ENCODE peak calls at places on chromosomes 7 and 10, in nine cellular contexts. W is HepG2, S is GM12878, Q is HCT116, C is K562, N is PC-3, X is MM.1S, P is astrocyte, A is fibroblast of lung. T is an unnamed sample.

GRCh38 chr10:119630300-119630699 is 20.9 kb upstream of the BAG3 start:
- DNase-seq in P (no peak), A (no peak), W (no peak), N (no peak), Q (no peak), C (no peak), X (no peak), S (no peak), T (no peak)

GRCh38 chr7:81162771-81163525 is 244.1 kb upstream of the SEMA3C start:
- DNase-seq in P (peak), A (no peak), S (no peak), N (peak), W (no peak), C (no peak), Q (no peak), X (no peak), T (no peak)

GRCh38 chr7:41448104-41448503 is 254.8 kb downstream of the INHBA start:
- DNase-seq in X (no peak), S (no peak), P (peak), A (peak), N (peak), C (no peak), Q (no peak), W (peak), T (no peak)

GRCh38 chr10:125144209-125144608 is 16.2 kb downstream of the CTBP2 start:
- DNase-seq in X (no peak), W (no peak), P (no peak), S (no peak), A (no peak), N (no peak), Q (no peak), C (no peak), T (no peak)

GRCh38 chr10:15369642-15370211 is 1.4 kb downstream of the FAM171A1 start:
- DNase-seq in N (no peak), P (no peak), Q (no peak), X (no peak), S (no peak), C (no peak), A (no peak), W (no peak), T (no peak)

GRCh38 chr7:148296994-148297644 is 293.4 kb upstream of the C7orf33 start:
- DNase-seq in X (no peak), C (no peak), P (no peak), A (no peak), N (peak), W (no peak), S (no peak), Q (peak), T (no peak)

GRCh38 chr7:83475403-83475802 is 173.5 kb downstream of the SEMA3E start:
- DNase-seq in N (peak), W (peak), S (no peak), X (no peak), Q (peak), C (no peak), P (no peak), A (no peak), T (no peak)

GRCh38 chr7:34011017-34011680 is 105.8 kb downstream of the BMPER start:
- DNase-seq in N (no peak), W (no peak), Q (no peak), A (no peak), X (no peak), P (no peak), C (no peak), S (no peak), T (no peak)

GRCh38 chr7:139828880-139829653 is at the start of gene TBXAS1:
- DNase-seq in N (peak), Q (no peak), P (no peak), W (no peak), C (no peak), S (no peak), X (no peak), A (no peak), T (no peak)

GRCh38 chr7:138891446-138891810 is 89.8 kb downstream of the KIAA1549 start:
- DNase-seq in Q (no peak), A (peak), S (no peak), N (no peak), C (no peak), W (no peak), X (no peak), P (no peak), T (peak)

GRCh38 chr10:122490786-122491680 is 29.7 kb downstream of the HTRA1 start:
- DNase-seq in C (no peak), N (no peak), W (no peak), P (peak), X (no peak), A (no peak), S (no peak), Q (no peak), T (no peak)

GRCh38 chr10:36188461-36188860 is 546.4 kb upstream of the FZD8 start:
- DNase-seq in X (no peak), C (no peak), N (no peak), S (no peak), P (no peak), Q (no peak), W (no peak), A (no peak), T (no peak)

GRCh38 chr7:43511769-43512515 is 71.0 kb upstream of the STK17A start:
- DNase-seq in S (no peak), Q (no peak), X (no peak), C (peak), P (no peak), A (no peak), W (no peak), N (no peak), T (no peak)

GRCh38 chr7:135147899-135148721 is at the start of gene TMEM140:
- DNase-seq in Q (no peak), C (peak), A (peak), P (no peak), W (peak), S (peak), N (peak), X (peak), T (no peak)

GRCh38 chr10:78966844-78967488 is 101.8 kb upstream of the ZMIZ1 start:
- DNase-seq in N (no peak), C (no peak), P (no peak), A (no peak), W (no peak), S (no peak), X (no peak), Q (no peak), T (no peak)

GRCh38 chr7:130891254-130892094 is 157.5 kb upstream of the KLF14 start:
- DNase-seq in X (no peak), N (peak), P (peak), A (peak), S (no peak), C (no peak), W (no peak), Q (peak), T (no peak)

GRCh38 chr7:388461-388960 is 98.5 kb downstream of the FOXL3 start:
- DNase-seq in X (no peak), S (no peak), W (peak), P (no peak), C (peak), N (no peak), Q (no peak), A (no peak), T (no peak)

GRCh38 chr10:97332586-97333350 is 1.8 kb downstream of the FRAT2 start:
- DNase-seq in N (peak), W (peak), C (peak), X (no peak), S (no peak), Q (no peak), A (peak), P (peak), T (no peak)

GRCh38 chr7:98826811-98827231 is 43.0 kb downstream of the TMEM130 start:
- DNase-seq in W (no peak), A (peak), P (no peak), Q (no peak), X (peak), N (peak), S (no peak), C (no peak), T (no peak)

GRCh38 chr10:103975169-103975568 is 8.2 kb downstream of the SLK start:
- DNase-seq in C (no peak), Q (no peak), X (no peak), S (no peak), A (no peak), P (no peak), W (no peak), N (no peak), T (no peak)

GRCh38 chr10:80487791-80488538 is 33.9 kb downstream of the TSPAN14 start:
- DNase-seq in C (peak), A (no peak), Q (no peak), W (no peak), N (no peak), P (no peak), X (no peak), S (no peak), T (no peak)

GRCh38 chr10:75208177-75208576 is 2.4 kb upstream of the VDAC2 start:
- DNase-seq in X (no peak), Q (no peak), S (no peak), C (no peak), N (peak), W (no peak), P (peak), A (peak), T (no peak)
- H3K9ac ChIP-seq in X (no peak), Q (no peak), S (no peak), C (no peak), N (no peak), W (no peak), P (no peak), A (no peak), T (no peak)

DNA sequence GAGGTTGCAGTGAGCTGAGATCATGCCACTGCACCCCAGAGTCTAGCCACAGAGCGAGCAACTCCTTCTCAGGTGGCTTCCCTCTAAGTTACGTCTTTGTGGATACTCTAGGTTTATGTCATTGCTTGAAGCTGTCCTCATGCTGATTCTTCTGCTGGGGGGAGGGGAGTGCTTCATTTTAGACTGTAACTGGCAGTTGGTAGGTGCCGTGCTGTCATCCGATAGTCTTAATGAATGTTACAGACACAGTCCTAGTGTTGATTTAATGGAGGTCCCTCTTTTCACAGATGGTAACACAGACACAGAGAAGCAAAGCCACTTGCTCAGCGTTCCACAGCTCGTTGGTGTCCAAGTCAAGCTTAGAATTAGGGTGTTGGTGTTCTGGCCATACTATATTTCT is 124.6 kb downstream of the GATA3 start:
- DNase-seq in P (no peak), X (no peak), W (no peak), S (no peak), N (no peak), A (no peak), C (no peak), Q (no peak), T (no peak)
- TF ChIP-seq EZH2 in P (no peak), X (no peak), W (no peak), S (no peak), N (no peak), A (no peak), C (no peak), Q (no peak), T (no peak)

DNA sequence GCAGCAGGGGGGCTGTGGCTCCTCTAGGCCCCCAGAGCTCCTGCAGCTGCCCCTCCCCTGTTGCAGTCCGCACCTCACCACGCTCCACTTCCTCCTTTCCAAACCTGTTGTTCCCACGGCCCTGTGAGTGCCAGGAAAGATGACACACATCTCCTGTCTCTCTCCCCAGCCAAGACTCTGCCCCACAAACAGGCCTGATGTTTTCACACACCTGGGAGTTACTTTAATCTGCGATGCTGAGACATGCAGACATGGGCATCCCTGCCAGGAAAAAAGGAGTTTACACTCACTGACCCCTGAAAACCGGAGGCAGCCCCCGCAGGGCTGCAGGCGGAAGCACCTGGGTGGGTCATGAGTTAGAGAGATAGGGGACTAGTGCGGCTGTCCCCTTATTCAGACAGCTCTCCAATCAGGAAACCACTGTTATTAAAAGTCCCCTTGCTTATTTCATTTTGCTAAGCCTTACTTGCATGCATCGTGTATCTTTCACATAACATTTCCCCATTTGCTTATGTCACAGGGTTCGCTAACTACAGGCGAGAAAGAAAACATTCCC is 106.4 kb upstream of the CARD11 start:
- DNase-seq in C (no peak), Q (no peak), S (no peak), X (no peak), P (no peak), N (no peak), W (no peak), A (no peak), T (no peak)
- H3K9ac ChIP-seq in C (no peak), Q (no peak), S (no peak), X (no peak), P (no peak), N (no peak), W (no peak), A (no peak), T (no peak)

GRCh38 chr10:93072225-93072712 is 1.4 kb upstream of the CYP26A1 start:
- DNase-seq in Q (no peak), X (peak), N (peak), S (no peak), W (no peak), P (no peak), C (no peak), A (no peak), T (no peak)

GRCh38 chr10:93071674-93072224 is 1.9 kb upstream of the CYP26A1 start:
- DNase-seq in N (peak), A (no peak), W (peak), Q (no peak), X (peak), C (peak), P (no peak), S (no peak), T (no peak)

GRCh38 chr10:93070378-93071176 is 3.1 kb upstream of the CYP26A1 start:
- DNase-seq in C (no peak), P (no peak), N (no peak), S (no peak), W (no peak), Q (no peak), A (no peak), X (no peak), T (no peak)

GRCh38 chr10:93072713-93073538 is 767 bp upstream of the CYP26A1 start:
- DNase-seq in C (no peak), W (no peak), N (no peak), Q (no peak), A (no peak), P (no peak), X (peak), S (no peak), T (no peak)

DNA sequence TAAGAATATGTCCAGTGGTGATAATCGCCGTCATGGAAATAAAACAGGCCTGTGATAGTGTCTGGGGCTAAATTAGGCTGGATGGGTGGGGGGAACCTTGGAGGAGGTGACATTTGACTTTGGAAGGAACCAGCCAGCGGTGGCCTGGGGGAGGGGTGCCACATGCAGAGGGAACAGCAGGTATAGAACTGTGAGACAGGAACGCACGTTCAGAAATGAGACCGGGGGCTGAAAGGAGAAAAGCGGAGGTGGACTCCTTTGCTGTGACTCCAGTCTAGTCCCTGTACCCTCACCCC is 2.6 kb upstream of the CYP26A1 start:
- DNase-seq in X (no peak), Q (no peak), W (no peak), N (no peak), C (peak), A (no peak), P (no peak), S (no peak), T (no peak)
- TF ChIP-seq EZH2 in X (no peak), Q (no peak), W (no peak), N (no peak), C (no peak), A (no peak), P (no peak), S (no peak), T (no peak)

GRCh38 chr7:100095289-100095688 is 5.9 kb downstream of the MCM7 start:
- DNase-seq in X (no peak), C (no peak), N (no peak), A (no peak), P (no peak), W (no peak), S (no peak), Q (no peak), T (no peak)
- H3K9ac ChIP-seq in X (no peak), C (no peak), N (no peak), A (no peak), P (no peak), W (no peak), S (no peak), Q (no peak), T (no peak)

T was measured in SK-N-MC.